ENCODE peak calls at places on chromosomes 13 and 19, in nine cellular contexts. One of them, this sample, is unnamed.

GRCh38 chr13:105219636-105220035 is 1315.8 kb downstream of the EFNB2 start:
- DNase-seq in H1: no peak
- DNase-seq in A549: no peak
- DNase-seq in K562: no peak
- DNase-seq in HCT116: no peak
- DNase-seq in endothelial cell of umbilical vein: no peak
- DNase-seq in SK-N-SH: no peak
- DNase-seq in HepG2: no peak
- DNase-seq in GM12878: no peak
- DNase-seq in this sample: no peak

GRCh38 chr13:22121340-22121739 is 450.5 kb downstream of the FGF9 start:
- DNase-seq in H1: no peak
- DNase-seq in A549: no peak
- DNase-seq in K562: no peak
- DNase-seq in HCT116: no peak
- DNase-seq in endothelial cell of umbilical vein: no peak
- DNase-seq in SK-N-SH: no peak
- DNase-seq in HepG2: no peak
- DNase-seq in GM12878: peak
- DNase-seq in this sample: no peak

GRCh38 chr13:60282708-60283107 is 114.3 kb upstream of the TDRD3 start:
- DNase-seq in H1: no peak
- DNase-seq in A549: no peak
- DNase-seq in K562: no peak
- DNase-seq in HCT116: no peak
- DNase-seq in endothelial cell of umbilical vein: no peak
- DNase-seq in SK-N-SH: no peak
- DNase-seq in HepG2: no peak
- DNase-seq in GM12878: no peak
- DNase-seq in this sample: no peak

GRCh38 chr19:10797078-10797477 is 38.9 kb downstream of the TMED1 start:
- DNase-seq in H1: no peak
- DNase-seq in A549: no peak
- DNase-seq in K562: no peak
- DNase-seq in HCT116: no peak
- DNase-seq in endothelial cell of umbilical vein: no peak
- DNase-seq in SK-N-SH: no peak
- DNase-seq in HepG2: no peak
- DNase-seq in GM12878: no peak
- DNase-seq in this sample: no peak

GRCh38 chr19:48568345-48568886 is 16.4 kb downstream of the SULT2B1 start:
- DNase-seq in H1: peak
- DNase-seq in A549: peak
- DNase-seq in K562: peak
- DNase-seq in HCT116: peak
- DNase-seq in endothelial cell of umbilical vein: peak
- DNase-seq in SK-N-SH: peak
- DNase-seq in HepG2: peak
- DNase-seq in GM12878: no peak
- DNase-seq in this sample: peak

GRCh38 chr19:30997222-30997621 is 352.0 kb downstream of the TSHZ3 start:
- DNase-seq in H1: no peak
- DNase-seq in A549: no peak
- DNase-seq in K562: no peak
- DNase-seq in HCT116: no peak
- DNase-seq in endothelial cell of umbilical vein: no peak
- DNase-seq in SK-N-SH: no peak
- DNase-seq in HepG2: no peak
- DNase-seq in GM12878: no peak
- DNase-seq in this sample: no peak

GRCh38 chr13:23558675-23559536 is 11.3 kb upstream of the TNFRSF19 start:
- DNase-seq in H1: no peak
- DNase-seq in A549: peak
- DNase-seq in K562: no peak
- DNase-seq in HCT116: peak
- DNase-seq in endothelial cell of umbilical vein: peak
- DNase-seq in SK-N-SH: peak
- DNase-seq in HepG2: peak
- DNase-seq in GM12878: no peak
- DNase-seq in this sample: peak

GRCh38 chr19:18531485-18531884 is 9.6 kb upstream of the ELL start:
- DNase-seq in H1: no peak
- DNase-seq in A549: no peak
- DNase-seq in K562: no peak
- DNase-seq in HCT116: no peak
- DNase-seq in endothelial cell of umbilical vein: no peak
- DNase-seq in SK-N-SH: no peak
- DNase-seq in HepG2: no peak
- DNase-seq in GM12878: no peak
- DNase-seq in this sample: no peak

DNA sequence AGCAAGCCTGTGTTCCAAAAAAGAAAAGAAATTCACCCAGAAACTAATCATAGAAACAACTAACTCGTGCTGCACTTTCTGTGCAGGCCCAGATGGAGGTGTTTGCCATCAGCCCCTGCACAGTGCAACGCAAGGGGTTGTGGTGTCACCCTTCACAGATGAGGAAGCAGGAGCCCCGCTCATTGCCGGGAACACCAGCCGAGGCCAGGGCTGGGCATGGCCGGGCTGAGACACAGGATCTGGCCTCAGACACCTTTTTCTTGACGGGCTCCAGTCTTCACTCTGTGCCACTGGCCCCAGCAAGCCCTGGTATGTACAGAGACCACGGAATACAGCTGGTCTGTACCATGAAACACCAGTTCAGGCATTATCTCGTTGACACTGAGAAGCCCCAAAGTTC is 43.1 kb downstream of the CUL4A start:
- DNase-seq in H1: no peak
- DNase-seq in A549: no peak
- DNase-seq in K562: no peak
- DNase-seq in HCT116: no peak
- DNase-seq in endothelial cell of umbilical vein: no peak
- DNase-seq in SK-N-SH: no peak
- DNase-seq in HepG2: no peak
- DNase-seq in GM12878: no peak
- DNase-seq in this sample: no peak
- TF ChIP-seq MAX in H1: no peak
- TF ChIP-seq MAX in A549: no peak
- TF ChIP-seq MAX in K562: no peak
- TF ChIP-seq MAX in HCT116: no peak
- TF ChIP-seq MAX in endothelial cell of umbilical vein: no peak
- TF ChIP-seq MAX in SK-N-SH: no peak
- TF ChIP-seq MAX in HepG2: no peak
- TF ChIP-seq MAX in GM12878: no peak
- TF ChIP-seq MAX in this sample: no peak

GRCh38 chr13:28717170-28717569 is 1.6 kb downstream of the SLC46A3 start:
- DNase-seq in H1: no peak
- DNase-seq in A549: no peak
- DNase-seq in K562: no peak
- DNase-seq in HCT116: no peak
- DNase-seq in endothelial cell of umbilical vein: no peak
- DNase-seq in SK-N-SH: no peak
- DNase-seq in HepG2: no peak
- DNase-seq in GM12878: no peak
- DNase-seq in this sample: no peak

GRCh38 chr13:28719227-28719562 is 425 bp upstream of the SLC46A3 start:
- DNase-seq in H1: no peak
- DNase-seq in A549: no peak
- DNase-seq in K562: no peak
- DNase-seq in HCT116: no peak
- DNase-seq in endothelial cell of umbilical vein: no peak
- DNase-seq in SK-N-SH: no peak
- DNase-seq in HepG2: no peak
- DNase-seq in GM12878: no peak
- DNase-seq in this sample: no peak

GRCh38 chr13:28718186-28718537 is 608 bp downstream of the SLC46A3 start:
- DNase-seq in H1: no peak
- DNase-seq in A549: no peak
- DNase-seq in K562: no peak
- DNase-seq in HCT116: no peak
- DNase-seq in endothelial cell of umbilical vein: peak
- DNase-seq in SK-N-SH: no peak
- DNase-seq in HepG2: no peak
- DNase-seq in GM12878: no peak
- DNase-seq in this sample: peak

GRCh38 chr13:28718538-28719226 is at the start of gene SLC46A3:
- DNase-seq in H1: peak
- DNase-seq in A549: peak
- DNase-seq in K562: peak
- DNase-seq in HCT116: peak
- DNase-seq in endothelial cell of umbilical vein: peak
- DNase-seq in SK-N-SH: peak
- DNase-seq in HepG2: no peak
- DNase-seq in GM12878: peak
- DNase-seq in this sample: peak

DNA sequence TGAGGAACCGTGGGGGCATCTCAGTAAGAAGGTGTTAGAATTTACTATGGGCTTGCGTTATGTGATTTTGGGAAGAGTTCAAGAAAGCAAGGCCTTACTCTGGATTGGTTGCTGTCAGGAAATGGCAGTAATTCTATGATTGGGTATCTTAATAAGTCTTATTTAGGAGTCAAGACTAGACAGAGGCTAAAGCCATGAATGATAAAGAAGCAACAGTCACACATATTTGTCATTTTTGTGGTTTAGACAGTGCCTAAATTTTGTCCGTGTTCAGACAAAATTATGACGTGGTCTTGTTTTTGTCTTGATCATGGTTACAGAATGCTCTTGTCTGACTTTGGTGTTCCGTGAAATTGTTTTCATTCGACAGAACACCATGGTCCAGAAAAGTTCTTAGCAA is 886 bp upstream of the SLC46A3 start:
- DNase-seq in H1: no peak
- DNase-seq in A549: no peak
- DNase-seq in K562: no peak
- DNase-seq in HCT116: no peak
- DNase-seq in endothelial cell of umbilical vein: no peak
- DNase-seq in SK-N-SH: no peak
- DNase-seq in HepG2: no peak
- DNase-seq in GM12878: no peak
- DNase-seq in this sample: no peak
- H3K4me3 ChIP-seq in H1: peak
- H3K4me3 ChIP-seq in A549: no peak
- H3K4me3 ChIP-seq in K562: no peak
- H3K4me3 ChIP-seq in HCT116: peak
- H3K4me3 ChIP-seq in endothelial cell of umbilical vein: no peak
- H3K4me3 ChIP-seq in SK-N-SH: no peak
- H3K4me3 ChIP-seq in HepG2: no peak
- H3K4me3 ChIP-seq in GM12878: peak
- H3K4me3 ChIP-seq in this sample: no peak

GRCh38 chr13:27952931-27953670 is 16.0 kb downstream of the CDX2 start:
- DNase-seq in H1: no peak
- DNase-seq in A549: no peak
- DNase-seq in K562: no peak
- DNase-seq in HCT116: no peak
- DNase-seq in endothelial cell of umbilical vein: no peak
- DNase-seq in SK-N-SH: no peak
- DNase-seq in HepG2: peak
- DNase-seq in GM12878: no peak
- DNase-seq in this sample: peak

GRCh38 chr13:27953671-27954405 is 15.3 kb downstream of the CDX2 start:
- DNase-seq in H1: peak
- DNase-seq in A549: peak
- DNase-seq in K562: peak
- DNase-seq in HCT116: peak
- DNase-seq in endothelial cell of umbilical vein: peak
- DNase-seq in SK-N-SH: peak
- DNase-seq in HepG2: peak
- DNase-seq in GM12878: no peak
- DNase-seq in this sample: peak

GRCh38 chr13:27956576-27957300 is 12.4 kb downstream of the CDX2 start:
- DNase-seq in H1: no peak
- DNase-seq in A549: no peak
- DNase-seq in K562: no peak
- DNase-seq in HCT116: no peak
- DNase-seq in endothelial cell of umbilical vein: no peak
- DNase-seq in SK-N-SH: no peak
- DNase-seq in HepG2: no peak
- DNase-seq in GM12878: no peak
- DNase-seq in this sample: no peak

GRCh38 chr13:27955192-27955591 is 13.9 kb downstream of the CDX2 start:
- DNase-seq in H1: no peak
- DNase-seq in A549: no peak
- DNase-seq in K562: no peak
- DNase-seq in HCT116: no peak
- DNase-seq in endothelial cell of umbilical vein: no peak
- DNase-seq in SK-N-SH: no peak
- DNase-seq in HepG2: no peak
- DNase-seq in GM12878: no peak
- DNase-seq in this sample: no peak

DNA sequence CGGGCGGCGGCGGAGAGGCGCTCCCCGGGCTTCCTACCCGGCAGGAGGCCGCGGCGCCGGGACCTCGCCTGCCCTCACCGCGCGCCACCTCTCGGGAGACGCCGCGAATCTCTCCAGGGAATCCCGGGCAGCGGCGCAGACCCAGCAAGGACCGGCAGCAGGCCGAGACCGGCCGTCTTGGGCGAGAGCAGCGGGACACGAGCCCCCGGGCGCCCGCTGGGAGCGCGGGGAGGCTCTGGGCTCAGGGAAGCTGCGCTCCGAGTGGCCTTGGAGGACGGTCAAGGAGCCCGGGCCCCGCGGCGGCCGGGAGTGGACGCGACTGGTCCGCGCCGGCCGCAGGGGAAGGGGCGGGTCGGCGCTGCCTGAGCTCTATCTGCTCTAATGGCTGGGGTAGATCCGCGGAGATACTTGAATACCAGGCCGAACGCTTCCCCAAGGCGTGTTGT is 14.7 kb downstream of the CDX2 start:
- DNase-seq in H1: peak
- DNase-seq in A549: peak
- DNase-seq in K562: no peak
- DNase-seq in HCT116: no peak
- DNase-seq in endothelial cell of umbilical vein: peak
- DNase-seq in SK-N-SH: peak
- DNase-seq in HepG2: no peak
- DNase-seq in GM12878: no peak
- DNase-seq in this sample: peak
- TF ChIP-seq MAX in H1: no peak
- TF ChIP-seq MAX in A549: no peak
- TF ChIP-seq MAX in K562: no peak
- TF ChIP-seq MAX in HCT116: no peak
- TF ChIP-seq MAX in endothelial cell of umbilical vein: no peak
- TF ChIP-seq MAX in SK-N-SH: no peak
- TF ChIP-seq MAX in HepG2: no peak
- TF ChIP-seq MAX in GM12878: no peak
- TF ChIP-seq MAX in this sample: no peak

GRCh38 chr13:33789067-33789606 is 28.8 kb upstream of the RFC3 start:
- DNase-seq in H1: no peak
- DNase-seq in A549: no peak
- DNase-seq in K562: no peak
- DNase-seq in HCT116: no peak
- DNase-seq in endothelial cell of umbilical vein: no peak
- DNase-seq in SK-N-SH: no peak
- DNase-seq in HepG2: no peak
- DNase-seq in GM12878: no peak
- DNase-seq in this sample: no peak

GRCh38 chr13:33789757-33790156 is 28.2 kb upstream of the RFC3 start:
- DNase-seq in H1: no peak
- DNase-seq in A549: no peak
- DNase-seq in K562: no peak
- DNase-seq in HCT116: no peak
- DNase-seq in endothelial cell of umbilical vein: no peak
- DNase-seq in SK-N-SH: no peak
- DNase-seq in HepG2: no peak
- DNase-seq in GM12878: no peak
- DNase-seq in this sample: no peak

GRCh38 chr13:33785384-33785783 is 32.6 kb upstream of the RFC3 start:
- DNase-seq in H1: no peak
- DNase-seq in A549: no peak
- DNase-seq in K562: peak
- DNase-seq in HCT116: no peak
- DNase-seq in endothelial cell of umbilical vein: no peak
- DNase-seq in SK-N-SH: no peak
- DNase-seq in HepG2: no peak
- DNase-seq in GM12878: no peak
- DNase-seq in this sample: peak

GRCh38 chr13:33784738-33785137 is 33.2 kb upstream of the RFC3 start:
- DNase-seq in H1: no peak
- DNase-seq in A549: no peak
- DNase-seq in K562: no peak
- DNase-seq in HCT116: no peak
- DNase-seq in endothelial cell of umbilical vein: no peak
- DNase-seq in SK-N-SH: no peak
- DNase-seq in HepG2: no peak
- DNase-seq in GM12878: no peak
- DNase-seq in this sample: no peak

DNA sequence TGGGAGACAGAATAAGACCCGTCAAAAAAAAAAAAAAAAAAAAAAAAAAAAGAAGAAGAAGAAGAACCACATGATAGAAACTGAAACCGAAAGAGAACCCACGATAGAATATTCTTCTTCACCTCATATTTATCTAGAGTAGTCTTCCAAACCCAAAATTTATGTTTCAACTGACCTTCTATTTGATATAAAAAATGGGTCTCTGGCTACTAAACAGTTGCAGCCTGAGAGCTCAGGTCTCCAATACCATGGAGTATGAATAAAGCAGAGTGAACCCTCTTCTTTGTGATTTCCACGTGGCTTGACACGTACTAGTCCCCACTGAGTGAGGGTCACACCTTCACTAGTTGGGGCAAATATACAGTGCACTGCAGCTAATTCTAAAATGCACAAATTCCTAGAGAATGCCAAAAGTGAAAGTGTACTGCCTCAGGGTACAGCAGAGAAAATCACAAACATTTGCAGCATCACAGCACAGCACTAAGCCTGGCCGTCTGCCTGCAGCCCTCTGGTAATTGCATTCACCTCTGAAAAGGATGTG is 30.8 kb upstream of the RFC3 start:
- DNase-seq in H1: no peak
- DNase-seq in A549: no peak
- DNase-seq in K562: no peak
- DNase-seq in HCT116: no peak
- DNase-seq in endothelial cell of umbilical vein: no peak
- DNase-seq in SK-N-SH: peak
- DNase-seq in HepG2: no peak
- DNase-seq in GM12878: peak
- DNase-seq in this sample: peak
- H3K4me3 ChIP-seq in H1: no peak
- H3K4me3 ChIP-seq in A549: peak
- H3K4me3 ChIP-seq in K562: peak
- H3K4me3 ChIP-seq in HCT116: no peak
- H3K4me3 ChIP-seq in endothelial cell of umbilical vein: no peak
- H3K4me3 ChIP-seq in SK-N-SH: peak
- H3K4me3 ChIP-seq in HepG2: peak
- H3K4me3 ChIP-seq in GM12878: peak
- H3K4me3 ChIP-seq in this sample: peak